ENCODE peak calls at places on chromosome 15, in nine cellular contexts. One of them, this sample, is unnamed.
A peak's percentile ranks its signal among the peaks of the same experiment; 100 is the strongest.

GRCh38 chr15:68230157-68231100 is 901 bp upstream of the CLN6 start:
- DNase-seq in left ventricle myocardium inferior: no peak
- DNase-seq in body of pancreas: peak; percentile 28
- DNase-seq in ovary: peak; percentile 59
- DNase-seq in left lung: no peak
- DNase-seq in kidney: peak; percentile 54
- DNase-seq in PC-9: no peak
- DNase-seq in A549: no peak
- DNase-seq in sigmoid colon: no peak
- DNase-seq in this sample: no peak

GRCh38 chr15:40941528-40942336 is 11.5 kb upstream of the CHAC1 start:
- DNase-seq in left ventricle myocardium inferior: peak; percentile 81
- DNase-seq in kidney: peak; percentile 93
- DNase-seq in A549: peak; percentile 58
- DNase-seq in ovary: peak; percentile 80
- DNase-seq in sigmoid colon: peak; percentile 86
- DNase-seq in body of pancreas: peak; percentile 76
- DNase-seq in PC-9: peak; percentile 55
- DNase-seq in left lung: peak; percentile 97
- DNase-seq in this sample: peak; percentile 89

GRCh38 chr15:65528461-65529060 is 1.7 kb upstream of the HACD3 start:
- DNase-seq in kidney: no peak
- DNase-seq in PC-9: no peak
- DNase-seq in left lung: no peak
- DNase-seq in A549: no peak
- DNase-seq in sigmoid colon: no peak
- DNase-seq in ovary: no peak
- DNase-seq in left ventricle myocardium inferior: no peak
- DNase-seq in body of pancreas: no peak
- DNase-seq in this sample: peak; percentile 40

GRCh38 chr15:89389841-89390603 is 55.4 kb upstream of the POLG start:
- DNase-seq in left ventricle myocardium inferior: no peak
- DNase-seq in sigmoid colon: no peak
- DNase-seq in left lung: peak; percentile 59
- DNase-seq in ovary: no peak
- DNase-seq in body of pancreas: no peak
- DNase-seq in PC-9: peak; percentile 19
- DNase-seq in kidney: no peak
- DNase-seq in A549: no peak
- DNase-seq in this sample: no peak

GRCh38 chr15:91032919-91033803 is 10.8 kb upstream of the VPS33B start:
- DNase-seq in sigmoid colon: no peak
- DNase-seq in PC-9: peak; percentile 74
- DNase-seq in ovary: peak; percentile 25
- DNase-seq in body of pancreas: peak; percentile 95
- DNase-seq in left ventricle myocardium inferior: peak; percentile 41
- DNase-seq in kidney: peak; percentile 79
- DNase-seq in left lung: peak; percentile 89
- DNase-seq in A549: peak; percentile 73
- DNase-seq in this sample: peak; percentile 82

GRCh38 chr15:90184786-90185704 is 16.1 kb upstream of the SEMA4B start:
- DNase-seq in body of pancreas: peak; percentile 78
- DNase-seq in left lung: peak; percentile 91
- DNase-seq in PC-9: peak; percentile 57
- DNase-seq in sigmoid colon: peak; percentile 85
- DNase-seq in left ventricle myocardium inferior: peak; percentile 75
- DNase-seq in A549: peak; percentile 91
- DNase-seq in ovary: peak; percentile 81
- DNase-seq in kidney: peak; percentile 95
- DNase-seq in this sample: peak; percentile 91

GRCh38 chr15:86877171-86877631 is 797.5 kb downstream of the AGBL1 start:
- DNase-seq in ovary: no peak
- DNase-seq in body of pancreas: no peak
- DNase-seq in A549: peak; percentile 7
- DNase-seq in left lung: no peak
- DNase-seq in left ventricle myocardium inferior: no peak
- DNase-seq in PC-9: peak; percentile 58
- DNase-seq in kidney: no peak
- DNase-seq in sigmoid colon: no peak
- DNase-seq in this sample: no peak

GRCh38 chr15:33490703-33491102 is 179.9 kb downstream of the RYR3 start:
- DNase-seq in kidney: no peak
- DNase-seq in body of pancreas: no peak
- DNase-seq in left ventricle myocardium inferior: peak; percentile 24
- DNase-seq in sigmoid colon: no peak
- DNase-seq in ovary: no peak
- DNase-seq in left lung: no peak
- DNase-seq in PC-9: no peak
- DNase-seq in A549: no peak
- DNase-seq in this sample: no peak

GRCh38 chr15:31867536-31868442 is 162.5 kb upstream of the CHRNA7 start:
- DNase-seq in A549: peak; percentile 82
- DNase-seq in left ventricle myocardium inferior: peak; percentile 69
- DNase-seq in sigmoid colon: no peak
- DNase-seq in body of pancreas: peak; percentile 72
- DNase-seq in kidney: no peak
- DNase-seq in ovary: peak; percentile 40
- DNase-seq in PC-9: no peak
- DNase-seq in left lung: peak; percentile 86
- DNase-seq in this sample: peak; percentile 88

DNA sequence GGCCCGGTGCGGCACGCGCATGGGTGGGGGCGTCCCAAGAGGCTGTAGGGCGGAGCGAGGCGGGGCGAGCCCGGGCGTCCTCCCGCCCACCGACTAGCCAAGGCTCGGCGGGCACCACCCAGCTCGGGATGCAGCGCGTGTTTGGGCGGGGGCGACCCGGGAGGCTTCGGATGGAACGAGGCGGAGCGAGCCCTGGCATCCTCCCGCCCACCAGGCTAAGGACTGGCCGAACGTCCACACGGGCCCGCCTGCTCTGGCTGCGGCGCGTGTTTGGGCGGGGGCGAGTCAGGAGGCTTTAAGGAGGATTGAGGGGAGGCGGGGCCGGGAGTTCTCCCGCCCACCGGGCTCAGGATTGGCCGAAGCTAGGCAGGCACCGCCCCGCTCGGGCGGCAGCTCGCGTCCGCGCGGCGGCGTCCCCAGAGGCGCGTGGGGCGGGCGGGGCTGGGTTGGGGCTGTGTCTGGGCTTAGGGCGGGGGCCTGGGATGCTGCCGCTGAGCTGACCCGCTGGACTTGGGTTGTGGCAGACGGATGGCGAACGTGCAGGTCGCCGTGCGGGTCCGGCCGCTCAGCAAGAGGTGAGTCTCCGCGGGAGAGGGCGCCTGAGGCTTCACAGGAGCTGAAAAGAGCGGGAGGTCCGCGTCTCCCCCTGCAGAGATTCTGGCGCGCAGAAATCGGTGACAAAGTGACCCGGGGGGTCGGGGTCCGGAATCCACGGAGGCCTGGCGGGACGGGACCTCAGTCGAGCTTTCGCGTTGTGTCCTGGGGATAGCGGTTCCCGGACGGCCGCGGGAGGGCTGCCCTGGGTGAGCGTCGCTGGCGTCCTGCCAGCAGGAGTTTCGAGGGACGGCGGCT is at the start of gene STARD9:
- DNase-seq in ovary: peak; percentile 99
- DNase-seq in body of pancreas: peak; percentile 97
- DNase-seq in A549: peak; percentile 96
- DNase-seq in kidney: peak; percentile 99
- DNase-seq in PC-9: peak; percentile 85
- DNase-seq in left ventricle myocardium inferior: peak; percentile 99
- DNase-seq in left lung: peak; percentile 99
- DNase-seq in sigmoid colon: peak; percentile 100
- DNase-seq in this sample: peak; percentile 99
- H3K27ac ChIP-seq in ovary: peak within 1 kb of the TSS; percentile 87
- H3K27ac ChIP-seq in body of pancreas: peak within 1 kb of the TSS; percentile 54
- H3K27ac ChIP-seq in A549: peak within 1 kb of the TSS; percentile 73
- H3K27ac ChIP-seq in kidney: peak within 1 kb of the TSS; percentile 57
- H3K27ac ChIP-seq in PC-9: no peak within 1 kb of the TSS
- H3K27ac ChIP-seq in left ventricle myocardium inferior: peak within 1 kb of the TSS; percentile 96
- H3K27ac ChIP-seq in left lung: peak within 1 kb of the TSS; percentile 84
- H3K27ac ChIP-seq in sigmoid colon: peak within 1 kb of the TSS; percentile 95
- H3K27ac ChIP-seq in this sample: no peak within 1 kb of the TSS

GRCh38 chr15:82980986-82981385 is 5.0 kb upstream of the RAMAC start:
- DNase-seq in left lung: no peak
- DNase-seq in body of pancreas: no peak
- DNase-seq in A549: no peak
- DNase-seq in left ventricle myocardium inferior: no peak
- DNase-seq in PC-9: no peak
- DNase-seq in sigmoid colon: no peak
- DNase-seq in kidney: no peak
- DNase-seq in ovary: no peak
- DNase-seq in this sample: no peak

GRCh38 chr15:82986442-82986780 is 401 bp downstream of the RAMAC start:
- DNase-seq in PC-9: no peak
- DNase-seq in kidney: no peak
- DNase-seq in sigmoid colon: no peak
- DNase-seq in ovary: no peak
- DNase-seq in left lung: no peak
- DNase-seq in left ventricle myocardium inferior: no peak
- DNase-seq in A549: no peak
- DNase-seq in body of pancreas: no peak
- DNase-seq in this sample: peak; percentile 61

DNA sequence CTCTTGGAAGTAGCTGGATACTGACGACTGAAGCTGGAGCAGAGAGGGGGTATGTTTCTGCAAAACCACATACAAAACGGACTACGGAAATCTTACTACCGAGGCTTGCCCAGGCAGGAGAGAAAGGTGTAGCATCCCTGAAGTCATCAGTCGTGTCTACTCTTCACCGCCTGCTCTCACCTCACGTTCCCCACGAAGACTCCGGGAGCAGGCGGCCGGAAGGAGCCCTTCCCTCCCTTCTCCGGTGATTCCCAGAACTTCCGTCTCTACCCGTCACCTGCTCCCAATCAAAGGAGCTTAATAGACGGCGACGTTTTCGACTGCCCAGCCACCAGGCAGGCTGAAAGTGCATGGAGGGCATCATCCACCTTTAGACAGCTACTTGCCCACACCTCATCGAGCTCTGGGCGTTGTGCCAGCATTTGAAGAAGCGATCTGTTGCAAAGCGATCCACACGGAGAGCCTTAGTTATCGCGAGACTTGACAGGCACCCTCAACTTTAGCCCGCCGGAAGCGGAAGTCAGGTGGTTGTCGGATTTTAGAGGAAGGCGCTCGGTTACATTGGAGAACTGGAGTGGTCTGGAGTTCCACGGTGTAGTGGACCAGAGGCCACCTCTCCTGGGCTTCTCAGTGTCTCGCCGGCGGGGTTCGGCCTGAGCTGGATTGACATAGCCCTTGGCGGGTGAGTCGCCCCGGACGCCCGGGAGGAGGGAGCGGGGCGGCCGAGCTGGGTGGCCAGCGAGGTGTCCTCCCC is at the start of gene RAMAC:
- DNase-seq in left ventricle myocardium inferior: peak; percentile 90
- DNase-seq in PC-9: peak; percentile 88
- DNase-seq in kidney: peak; percentile 97
- DNase-seq in A549: peak; percentile 98
- DNase-seq in left lung: peak; percentile 92
- DNase-seq in ovary: peak; percentile 92
- DNase-seq in body of pancreas: peak; percentile 94
- DNase-seq in sigmoid colon: peak; percentile 97
- DNase-seq in this sample: peak; percentile 99
- H3K27ac ChIP-seq in left ventricle myocardium inferior: peak within 1 kb of the TSS; percentile 89
- H3K27ac ChIP-seq in PC-9: peak within 1 kb of the TSS; percentile 22
- H3K27ac ChIP-seq in kidney: peak within 1 kb of the TSS; percentile 81
- H3K27ac ChIP-seq in A549: peak within 1 kb of the TSS; percentile 96
- H3K27ac ChIP-seq in left lung: peak within 1 kb of the TSS; percentile 80
- H3K27ac ChIP-seq in ovary: peak within 1 kb of the TSS; percentile 23
- H3K27ac ChIP-seq in body of pancreas: peak within 1 kb of the TSS; percentile 90
- H3K27ac ChIP-seq in sigmoid colon: peak within 1 kb of the TSS; percentile 72
- H3K27ac ChIP-seq in this sample: peak within 1 kb of the TSS; percentile 45

GRCh38 chr15:75530169-75530568 is 48.9 kb downstream of the PTPN9 start:
- DNase-seq in left lung: no peak
- DNase-seq in kidney: no peak
- DNase-seq in A549: no peak
- DNase-seq in sigmoid colon: no peak
- DNase-seq in PC-9: no peak
- DNase-seq in body of pancreas: no peak
- DNase-seq in ovary: no peak
- DNase-seq in left ventricle myocardium inferior: no peak
- DNase-seq in this sample: no peak

GRCh38 chr15:75533945-75534344 is 45.2 kb downstream of the PTPN9 start:
- DNase-seq in body of pancreas: no peak
- DNase-seq in A549: no peak
- DNase-seq in ovary: no peak
- DNase-seq in sigmoid colon: no peak
- DNase-seq in kidney: no peak
- DNase-seq in left lung: no peak
- DNase-seq in left ventricle myocardium inferior: no peak
- DNase-seq in PC-9: no peak
- DNase-seq in this sample: no peak

GRCh38 chr15:75532413-75533250 is 46.5 kb downstream of the PTPN9 start:
- DNase-seq in A549: peak; percentile 84
- DNase-seq in kidney: no peak
- DNase-seq in sigmoid colon: peak; percentile 86
- DNase-seq in left lung: no peak
- DNase-seq in PC-9: peak; percentile 87
- DNase-seq in body of pancreas: peak; percentile 53
- DNase-seq in ovary: peak; percentile 69
- DNase-seq in left ventricle myocardium inferior: peak; percentile 57
- DNase-seq in this sample: no peak

GRCh38 chr15:75531041-75531450 is 48.1 kb downstream of the PTPN9 start:
- DNase-seq in sigmoid colon: peak; percentile 83
- DNase-seq in left ventricle myocardium inferior: peak; percentile 80
- DNase-seq in kidney: peak; percentile 81
- DNase-seq in A549: no peak
- DNase-seq in left lung: no peak
- DNase-seq in body of pancreas: peak; percentile 20
- DNase-seq in PC-9: no peak
- DNase-seq in ovary: peak; percentile 68
- DNase-seq in this sample: no peak
- H3K27ac ChIP-seq in sigmoid colon: peak overlapping the region; percentile 71
- H3K27ac ChIP-seq in left ventricle myocardium inferior: peak overlapping the region; percentile 90
- H3K27ac ChIP-seq in kidney: no peak overlapping the region
- H3K27ac ChIP-seq in A549: peak overlapping the region; percentile 53
- H3K27ac ChIP-seq in left lung: peak overlapping the region; percentile 41
- H3K27ac ChIP-seq in body of pancreas: peak overlapping the region; percentile 24
- H3K27ac ChIP-seq in PC-9: peak overlapping the region; percentile 49
- H3K27ac ChIP-seq in ovary: no peak overlapping the region
- H3K27ac ChIP-seq in this sample: no peak overlapping the region

DNA sequence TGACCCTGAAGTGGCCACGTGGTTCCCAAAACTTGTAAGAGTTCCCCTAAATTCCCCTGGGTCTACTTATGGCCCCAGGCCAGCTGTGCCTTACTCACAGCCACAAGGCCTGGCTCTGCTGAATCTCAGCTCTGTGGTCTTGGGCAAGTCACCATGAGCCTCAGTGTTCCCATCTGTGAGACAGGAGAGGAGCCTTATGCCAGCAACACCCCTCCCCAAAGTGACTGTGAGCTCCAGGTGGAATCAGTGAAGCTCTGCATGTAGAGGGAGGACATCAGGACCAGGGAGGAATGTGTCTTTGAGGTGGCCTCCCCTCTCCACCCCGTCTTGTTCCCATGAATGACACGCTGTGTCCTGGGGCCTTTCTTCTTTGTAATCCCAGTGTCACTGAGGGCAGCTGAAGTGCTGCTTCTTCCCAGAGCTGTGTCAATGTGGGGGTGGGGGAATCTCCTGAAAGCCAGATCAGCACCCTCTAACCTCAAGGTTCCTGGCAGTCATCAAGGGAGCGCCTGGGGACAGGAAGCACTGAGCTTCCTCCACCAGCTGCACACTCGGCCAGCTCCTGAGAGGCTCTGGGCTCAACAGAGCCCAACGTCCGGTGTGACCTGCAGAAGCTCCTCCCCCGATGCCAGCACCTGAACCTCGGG is 258.9 kb downstream of the UACA start:
- DNase-seq in left ventricle myocardium inferior: peak; percentile 62
- DNase-seq in A549: peak; percentile 73
- DNase-seq in ovary: peak; percentile 76
- DNase-seq in PC-9: peak; percentile 86
- DNase-seq in left lung: peak; percentile 88
- DNase-seq in body of pancreas: peak; percentile 35
- DNase-seq in sigmoid colon: peak; percentile 83
- DNase-seq in kidney: peak; percentile 88
- DNase-seq in this sample: peak; percentile 89
- H3K27ac ChIP-seq in left ventricle myocardium inferior: peak overlapping the region; percentile 9
- H3K27ac ChIP-seq in A549: peak overlapping the region; percentile 96
- H3K27ac ChIP-seq in ovary: peak overlapping the region; percentile 16
- H3K27ac ChIP-seq in PC-9: peak overlapping the region; percentile 99
- H3K27ac ChIP-seq in left lung: peak overlapping the region; percentile 79
- H3K27ac ChIP-seq in body of pancreas: no peak overlapping the region
- H3K27ac ChIP-seq in sigmoid colon: no peak overlapping the region
- H3K27ac ChIP-seq in kidney: no peak overlapping the region
- H3K27ac ChIP-seq in this sample: peak overlapping the region; percentile 93